ENCODE peak calls at places on chromosomes 7 and 10, in four cellular contexts. One of them, this sample, is unnamed.

GRCh38 chr10:43409385-43410109 is 561 bp upstream of the HNRNPF start:
- DNase-seq in fibroblast of lung: no peak
- DNase-seq in stomach: peak
- DNase-seq in ovary: no peak
- DNase-seq in this sample: no peak

GRCh38 chr10:94425942-94426341 is 23.6 kb downstream of the TBC1D12 start:
- DNase-seq in fibroblast of lung: no peak
- DNase-seq in stomach: no peak
- DNase-seq in ovary: no peak
- DNase-seq in this sample: no peak

GRCh38 chr7:123282181-123282580 is 82.4 kb upstream of the SLC13A1 start:
- DNase-seq in fibroblast of lung: peak
- DNase-seq in stomach: no peak
- DNase-seq in ovary: no peak
- DNase-seq in this sample: peak

GRCh38 chr7:32957326-32958045 is at the start of gene FKBP9:
- DNase-seq in fibroblast of lung: peak
- DNase-seq in stomach: peak
- DNase-seq in ovary: peak
- DNase-seq in this sample: peak

GRCh38 chr10:46223064-46223480 is 63.7 kb upstream of the ANTXRL start:
- DNase-seq in fibroblast of lung: no peak
- DNase-seq in stomach: peak
- DNase-seq in ovary: no peak
- DNase-seq in this sample: no peak

GRCh38 chr10:25059990-25060389 is 43.6 kb downstream of the THNSL1 start:
- DNase-seq in fibroblast of lung: peak
- DNase-seq in stomach: peak
- DNase-seq in ovary: peak
- DNase-seq in this sample: peak

GRCh38 chr7:49775065-49775948 is 1.9 kb downstream of the VWC2 start:
- DNase-seq in fibroblast of lung: no peak
- DNase-seq in stomach: no peak
- DNase-seq in ovary: peak
- DNase-seq in this sample: no peak

GRCh38 chr10:70974351-70974901 is 86.1 kb upstream of the PCBD1 start:
- DNase-seq in fibroblast of lung: no peak
- DNase-seq in stomach: no peak
- DNase-seq in ovary: no peak
- DNase-seq in this sample: peak

GRCh38 chr7:100373261-100373831 is at the start of gene PILRA:
- DNase-seq in fibroblast of lung: peak
- DNase-seq in stomach: no peak
- DNase-seq in ovary: no peak
- DNase-seq in this sample: peak

GRCh38 chr7:87220734-87221215 is 1.2 kb upstream of the TMEM243 start:
- DNase-seq in fibroblast of lung: peak
- DNase-seq in stomach: no peak
- DNase-seq in ovary: no peak
- DNase-seq in this sample: no peak
- H3K4me3 ChIP-seq in fibroblast of lung: peak
- H3K4me3 ChIP-seq in stomach: peak
- H3K4me3 ChIP-seq in ovary: peak
- H3K4me3 ChIP-seq in this sample: peak

GRCh38 chr10:14822879-14823755 is 14.7 kb downstream of the CDNF start:
- DNase-seq in fibroblast of lung: peak
- DNase-seq in stomach: peak
- DNase-seq in ovary: no peak
- DNase-seq in this sample: peak
- TF ChIP-seq CTCF in fibroblast of lung: peak
- TF ChIP-seq CTCF in stomach: no peak
- TF ChIP-seq CTCF in ovary: no peak
- TF ChIP-seq CTCF in this sample: peak

DNA sequence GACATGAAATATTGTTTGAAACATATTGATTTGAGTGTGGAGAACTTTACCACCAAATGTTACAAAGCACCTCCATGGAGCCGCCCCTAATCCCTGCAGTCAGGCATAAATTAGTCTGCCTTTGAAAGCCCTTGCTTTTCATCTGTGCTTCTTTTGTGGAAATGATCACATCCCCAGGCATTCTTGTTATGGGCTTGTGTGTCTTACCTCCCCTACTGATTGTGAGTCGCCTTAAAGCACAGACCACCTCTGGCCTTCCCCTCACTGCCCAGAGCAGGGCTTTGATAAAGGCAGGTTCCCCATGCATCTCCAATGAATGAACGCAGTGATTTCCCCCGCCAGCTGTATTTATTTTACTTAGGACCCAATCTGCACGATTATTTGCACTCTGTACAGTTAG is 108.0 kb downstream of the CUBN start:
- DNase-seq in fibroblast of lung: no peak
- DNase-seq in stomach: no peak
- DNase-seq in ovary: no peak
- DNase-seq in this sample: no peak
- H3K4me3 ChIP-seq in fibroblast of lung: no peak
- H3K4me3 ChIP-seq in stomach: no peak
- H3K4me3 ChIP-seq in ovary: no peak
- H3K4me3 ChIP-seq in this sample: no peak

DNA sequence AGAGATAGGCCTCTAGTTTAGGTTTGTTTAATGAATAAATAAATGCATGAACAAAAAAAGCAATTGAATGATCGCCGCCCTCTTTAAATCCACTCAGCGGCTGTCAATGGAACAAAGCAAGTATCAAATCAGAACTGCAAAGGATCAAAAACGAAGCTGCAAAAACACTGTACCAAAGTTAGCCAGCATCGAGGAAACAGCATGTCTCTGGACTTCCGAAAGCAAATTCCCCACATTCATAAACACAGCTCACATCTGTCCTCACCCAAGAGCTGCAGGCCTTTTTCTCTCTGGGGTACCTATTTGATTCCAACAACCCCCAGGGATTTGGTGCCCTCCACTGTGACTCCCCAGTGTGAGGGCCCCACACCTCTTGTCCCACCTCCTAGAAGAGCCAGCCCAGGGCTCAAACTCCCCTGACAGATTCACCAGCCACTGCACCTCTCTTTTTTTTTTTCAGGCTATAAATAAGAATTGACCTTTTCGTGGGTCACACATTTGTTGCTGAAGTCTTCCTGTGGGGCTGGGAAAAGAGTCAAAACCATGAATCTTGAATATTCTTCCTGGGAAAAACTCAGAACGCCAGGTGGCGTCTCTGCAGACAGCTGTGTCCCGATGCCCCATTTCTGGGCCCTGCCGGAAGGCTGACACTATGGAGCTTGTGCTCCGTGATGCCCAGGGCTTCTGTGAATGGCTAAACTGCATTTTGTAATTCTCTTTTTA is 51.8 kb downstream of the HSPA12A start:
- DNase-seq in fibroblast of lung: peak
- DNase-seq in stomach: no peak
- DNase-seq in ovary: peak
- DNase-seq in this sample: peak
- TF ChIP-seq CTCF in fibroblast of lung: peak
- TF ChIP-seq CTCF in stomach: no peak
- TF ChIP-seq CTCF in ovary: peak
- TF ChIP-seq CTCF in this sample: peak

GRCh38 chr7:151732292-151732691 is 144.6 kb downstream of the PRKAG2 start:
- DNase-seq in fibroblast of lung: no peak
- DNase-seq in stomach: no peak
- DNase-seq in ovary: no peak
- DNase-seq in this sample: no peak

GRCh38 chr7:151735854-151736402 is 141.0 kb downstream of the PRKAG2 start:
- DNase-seq in fibroblast of lung: no peak
- DNase-seq in stomach: no peak
- DNase-seq in ovary: peak
- DNase-seq in this sample: no peak

GRCh38 chr7:151732834-151733585 is 143.9 kb downstream of the PRKAG2 start:
- DNase-seq in fibroblast of lung: peak
- DNase-seq in stomach: no peak
- DNase-seq in ovary: no peak
- DNase-seq in this sample: no peak

GRCh38 chr7:151736403-151736909 is 140.5 kb downstream of the PRKAG2 start:
- DNase-seq in fibroblast of lung: peak
- DNase-seq in stomach: peak
- DNase-seq in ovary: peak
- DNase-seq in this sample: peak

GRCh38 chr7:151735186-151735853 is 141.6 kb downstream of the PRKAG2 start:
- DNase-seq in fibroblast of lung: no peak
- DNase-seq in stomach: no peak
- DNase-seq in ovary: no peak
- DNase-seq in this sample: no peak
- H3K4me3 ChIP-seq in fibroblast of lung: peak
- H3K4me3 ChIP-seq in stomach: no peak
- H3K4me3 ChIP-seq in ovary: no peak
- H3K4me3 ChIP-seq in this sample: peak

DNA sequence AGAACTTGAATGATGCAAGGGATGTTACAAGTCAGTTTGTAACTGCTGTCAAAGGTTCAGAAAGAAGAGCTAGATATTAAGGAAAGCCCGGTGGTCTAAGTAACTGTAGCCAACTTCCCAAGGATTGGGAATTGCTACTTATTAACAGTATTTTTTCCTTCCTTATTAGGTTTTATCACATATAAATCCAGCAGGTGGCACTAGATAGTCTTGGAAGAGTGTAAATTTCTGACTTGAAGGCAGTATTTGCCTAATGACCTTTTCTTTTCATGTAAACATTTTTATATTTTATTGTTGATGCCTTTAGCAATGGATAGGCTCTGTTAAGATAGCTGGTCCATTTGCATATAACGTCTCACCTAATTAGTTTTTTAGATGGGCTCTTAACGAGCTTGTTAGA is 51.2 kb downstream of the ANLN start:
- DNase-seq in fibroblast of lung: peak
- DNase-seq in stomach: no peak
- DNase-seq in ovary: no peak
- DNase-seq in this sample: peak
- TF ChIP-seq CTCF in fibroblast of lung: peak
- TF ChIP-seq CTCF in stomach: no peak
- TF ChIP-seq CTCF in ovary: no peak
- TF ChIP-seq CTCF in this sample: peak

DNA sequence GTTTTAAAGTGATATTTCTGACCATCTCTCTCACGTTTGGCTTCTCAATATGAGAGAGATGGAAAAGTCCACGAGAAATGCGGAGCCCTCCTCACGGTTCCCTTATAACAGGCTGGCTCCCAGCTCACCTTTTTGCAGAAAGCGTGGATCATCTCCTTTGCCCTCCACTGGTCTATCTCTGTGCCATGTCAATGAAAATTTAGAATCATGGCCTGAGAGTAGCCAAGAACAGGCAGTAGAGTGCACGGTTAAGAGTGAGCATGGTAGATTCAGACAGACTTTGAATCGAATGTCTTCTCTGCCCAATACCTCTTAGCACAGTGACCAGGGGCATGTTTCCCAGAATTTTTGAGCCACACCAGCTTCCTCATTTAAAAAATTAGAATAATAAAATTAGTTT is 1.1 kb downstream of the GIMAP7 start:
- DNase-seq in fibroblast of lung: no peak
- DNase-seq in stomach: no peak
- DNase-seq in ovary: no peak
- DNase-seq in this sample: no peak
- H3K4me3 ChIP-seq in fibroblast of lung: no peak
- H3K4me3 ChIP-seq in stomach: peak
- H3K4me3 ChIP-seq in ovary: peak
- H3K4me3 ChIP-seq in this sample: no peak

GRCh38 chr10:53808677-53809076 is 992.4 kb downstream of the PCDH15 start:
- DNase-seq in fibroblast of lung: no peak
- DNase-seq in stomach: no peak
- DNase-seq in ovary: no peak
- DNase-seq in this sample: no peak
- TF ChIP-seq CTCF in fibroblast of lung: no peak
- TF ChIP-seq CTCF in stomach: no peak
- TF ChIP-seq CTCF in ovary: no peak
- TF ChIP-seq CTCF in this sample: no peak